ENCODE peak calls at places on chromosomes 2 and 18, in eight cellular contexts. U is heart right ventricle; L is mucosa of descending colon; Y is fibroblast of pulmonary artery; G is dorsolateral prefrontal cortex; B is CD4-positive, CD25-positive, alpha-beta regulatory T cell; I is A549; Z is cardiac fibroblast. W is an unnamed sample.

GRCh38 chr18:63834471-63835113 is 52.9 kb upstream of the SERPINB2 start:
- DNase-seq in U (no peak), L (no peak), Z (no peak), Y (no peak), G (no peak), I (no peak), B (no peak), W (no peak)

GRCh38 chr2:204251118-204251757 is 294.0 kb upstream of the PARD3B start:
- DNase-seq in I (no peak), Z (no peak), Y (no peak), G (no peak), L (no peak), B (no peak), U (no peak), W (no peak)

GRCh38 chr18:50649821-50650220 is 89.9 kb downstream of the MAPK4 start:
- DNase-seq in Y (peak), I (no peak), G (peak), L (no peak), Z (peak), B (no peak), U (peak), W (no peak)

GRCh38 chr2:64328415-64328722 is 125.6 kb upstream of the LGALSL start:
- DNase-seq in U (no peak), B (no peak), Y (no peak), L (no peak), G (peak), I (no peak), Z (no peak), W (no peak)

GRCh38 chr2:162085090-162085891 is 11.3 kb upstream of the DPP4 start:
- DNase-seq in I (no peak), U (no peak), L (no peak), Z (peak), Y (peak), G (no peak), B (no peak), W (peak)

GRCh38 chr2:176494949-176495353 is 225.7 kb downstream of the MTX2 start:
- DNase-seq in Z (peak), U (peak), L (peak), I (no peak), Y (peak), G (no peak), B (no peak), W (no peak)

GRCh38 chr2:95267458-95268207 is 6.6 kb upstream of the PROM2 start:
- DNase-seq in B (no peak), Z (no peak), L (no peak), U (no peak), G (peak), I (no peak), Y (no peak), W (no peak)

GRCh38 chr2:218850796-218851195 is 8.8 kb upstream of the WNT6 start:
- DNase-seq in B (no peak), Z (no peak), Y (no peak), G (no peak), U (no peak), L (no peak), I (no peak), W (no peak)

GRCh38 chr2:15654727-15655073 is 63.0 kb downstream of the DDX1 start:
- DNase-seq in U (no peak), G (no peak), I (no peak), Y (no peak), Z (no peak), B (no peak), L (no peak), W (no peak)

GRCh38 chr2:168118733-168119518 is 128.5 kb downstream of the STK39 start:
- DNase-seq in Z (peak), U (peak), G (peak), L (peak), Y (peak), I (peak), B (peak), W (peak)

GRCh38 chr2:38376346-38376682 is 759 bp downstream of the ATL2 start:
- DNase-seq in Y (peak), Z (peak), U (no peak), B (peak), L (peak), G (peak), I (peak), W (no peak)

GRCh38 chr18:13300796-13301195 is 82.2 kb downstream of the LDLRAD4 start:
- DNase-seq in Y (no peak), I (no peak), U (no peak), B (no peak), Z (no peak), L (no peak), G (no peak), W (no peak)

GRCh38 chr2:219916761-219917160 is 289.3 kb downstream of the SLC4A3 start:
- DNase-seq in G (no peak), L (no peak), B (no peak), Z (no peak), I (no peak), Y (no peak), U (no peak), W (no peak)

GRCh38 chr2:2057125-2057721 is 273.9 kb downstream of the MYT1L start:
- DNase-seq in G (no peak), L (peak), Y (peak), I (peak), Z (peak), B (peak), U (peak), W (peak)

DNA sequence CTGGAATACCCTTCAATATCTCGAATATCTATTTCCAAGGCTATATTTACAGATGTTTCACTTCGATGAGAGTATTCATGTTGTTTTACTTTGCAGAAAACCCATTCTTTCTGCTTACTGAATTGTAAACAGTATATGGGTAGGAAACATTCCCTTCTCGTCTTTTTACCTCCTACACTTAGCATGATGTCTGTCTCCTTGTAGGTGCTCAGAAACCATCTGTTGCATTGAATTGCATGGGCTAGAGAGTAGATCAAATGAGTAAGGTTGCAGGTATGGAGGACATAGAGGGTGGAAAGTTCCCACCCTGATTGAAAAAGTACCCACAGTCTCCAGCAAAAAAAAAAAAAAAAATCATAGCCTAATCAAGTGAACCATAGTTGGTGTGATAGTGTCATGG is 1.8 kb downstream of the CYTIP start:
- DNase-seq in G (no peak), L (no peak), B (no peak), U (no peak), Y (no peak), Z (no peak), I (no peak), W (no peak)
- H3K4me3 ChIP-seq in G (no peak), L (peak), B (peak), U (no peak), Y (no peak), Z (no peak), I (no peak), W (no peak)

GRCh38 chr18:62521588-62521987 is 1.2 kb upstream of the ZCCHC2 start:
- DNase-seq in Y (peak), B (no peak), U (no peak), Z (peak), G (no peak), I (no peak), L (no peak), W (no peak)
- H3K4me3 ChIP-seq in Y (peak), B (peak), U (peak), Z (no peak), G (peak), I (peak), L (no peak), W (peak)

DNA sequence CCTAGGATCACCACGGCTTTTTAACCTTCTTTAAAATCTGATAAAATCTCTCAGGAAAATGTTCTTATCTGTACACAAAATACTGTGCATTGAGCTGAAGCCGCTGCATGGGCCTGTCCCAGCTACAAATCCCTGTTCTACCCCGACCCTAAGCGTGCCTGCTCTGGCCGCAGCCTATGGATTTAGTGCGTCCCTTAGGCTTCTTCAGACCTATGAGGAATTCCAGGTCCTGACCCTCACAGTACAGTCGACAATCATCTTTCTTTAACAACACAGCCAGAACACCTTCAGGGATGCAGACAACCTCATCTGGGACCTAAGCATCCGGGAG is 477 bp upstream of the WDCP start:
- DNase-seq in I (no peak), Y (no peak), G (no peak), Z (no peak), B (no peak), U (no peak), L (no peak), W (no peak)
- H3K4me3 ChIP-seq in I (no peak), Y (no peak), G (peak), Z (no peak), B (peak), U (peak), L (no peak), W (no peak)

DNA sequence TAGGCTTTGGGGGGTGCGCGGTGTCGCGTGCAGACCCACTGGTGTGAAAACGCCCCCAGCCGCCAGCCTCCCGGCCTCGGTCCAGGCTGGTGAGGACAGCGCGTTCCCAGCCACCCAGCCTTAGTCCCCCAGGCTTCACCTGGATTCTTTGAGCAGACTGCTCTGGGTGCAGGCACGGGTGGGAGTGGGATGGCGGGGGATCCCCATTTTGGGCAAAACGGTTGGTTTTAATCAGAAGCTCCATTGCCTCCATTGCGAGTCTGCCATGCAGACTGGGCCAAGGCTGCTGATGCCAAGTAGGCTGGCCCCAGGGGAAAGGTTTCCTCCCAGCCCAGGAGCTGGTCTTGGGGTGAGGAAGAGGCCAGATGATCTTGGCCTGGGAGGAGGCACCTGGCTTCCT is 445 bp downstream of the MLPH start:
- DNase-seq in G (no peak), L (no peak), Y (no peak), I (no peak), Z (peak), U (no peak), B (no peak), W (no peak)
- H3K4me3 ChIP-seq in G (peak), L (no peak), Y (peak), I (peak), Z (peak), U (peak), B (no peak), W (peak)

GRCh38 chr18:75205760-75206109 is 3.2 kb downstream of the PTGR3 start:
- DNase-seq in B (no peak), Z (no peak), G (no peak), L (no peak), Y (no peak), I (no peak), U (no peak), W (no peak)
- H3K4me3 ChIP-seq in B (no peak), Z (no peak), G (peak), L (no peak), Y (no peak), I (no peak), U (no peak), W (peak)

GRCh38 chr2:47402805-47403691 is at the start of gene MSH2:
- DNase-seq in G (peak), I (peak), Z (peak), L (peak), B (peak), Y (peak), U (peak), W (peak)

GRCh38 chr2:47403829-47404228 is 873 bp downstream of the MSH2 start:
- DNase-seq in Y (no peak), U (no peak), Z (peak), I (peak), G (no peak), L (no peak), B (no peak), W (no peak)

GRCh38 chr2:47402555-47402804 is 476 bp upstream of the MSH2 start:
- DNase-seq in U (no peak), I (no peak), Y (peak), L (no peak), G (no peak), Z (peak), B (no peak), W (no peak)

GRCh38 chr2:47404356-47404755 is 1.4 kb downstream of the MSH2 start:
- DNase-seq in L (peak), Z (no peak), G (no peak), Y (no peak), B (no peak), I (no peak), U (no peak), W (no peak)

GRCh38 chr2:47401789-47402554 is 984 bp upstream of the MSH2 start:
- DNase-seq in G (no peak), L (no peak), Y (no peak), Z (no peak), U (no peak), B (no peak), I (no peak), W (no peak)
- H3K4me3 ChIP-seq in G (peak), L (no peak), Y (peak), Z (peak), U (peak), B (peak), I (peak), W (peak)

GRCh38 chr2:29850794-29851193 is 70.6 kb downstream of the ALK start:
- DNase-seq in Y (no peak), B (no peak), L (no peak), U (no peak), Z (no peak), I (no peak), G (no peak), W (no peak)

DNA sequence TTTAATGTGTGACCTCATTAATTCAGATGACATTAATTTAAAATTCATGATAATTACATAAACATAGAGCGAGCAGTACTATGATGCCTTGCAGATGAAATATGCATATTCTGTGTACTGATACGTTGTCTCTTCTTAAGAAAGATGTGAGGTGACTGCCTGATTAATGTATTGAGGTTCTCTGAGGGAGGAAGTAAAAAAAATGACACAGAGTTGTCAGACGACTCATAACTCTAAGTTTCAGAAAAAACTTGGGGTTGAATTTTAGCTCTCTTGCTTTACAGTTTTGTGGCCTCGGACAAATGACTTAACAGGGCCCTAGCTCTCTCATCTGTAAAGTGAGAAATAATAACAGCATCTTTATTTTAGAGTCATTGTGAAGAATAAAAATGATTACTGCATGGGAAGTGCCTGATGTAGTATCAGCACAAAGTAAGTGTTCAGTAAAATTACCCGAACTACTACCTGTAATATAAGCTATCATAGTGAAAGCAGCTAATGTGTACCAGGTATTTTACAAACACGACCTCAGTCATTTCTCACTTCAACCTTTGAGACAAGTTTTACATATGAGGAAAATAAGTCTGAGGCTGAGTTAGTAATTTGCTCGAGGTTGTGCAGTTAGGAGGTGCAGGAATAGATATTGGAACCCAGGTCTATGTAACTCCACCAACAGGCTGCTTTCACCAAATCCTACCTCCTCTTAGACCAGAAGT is 65.3 kb downstream of the ALK start:
- DNase-seq in B (no peak), Y (no peak), U (no peak), Z (no peak), I (no peak), L (no peak), G (no peak), W (no peak)
- H3K4me3 ChIP-seq in B (no peak), Y (no peak), U (no peak), Z (no peak), I (no peak), L (no peak), G (no peak), W (no peak)

DNA sequence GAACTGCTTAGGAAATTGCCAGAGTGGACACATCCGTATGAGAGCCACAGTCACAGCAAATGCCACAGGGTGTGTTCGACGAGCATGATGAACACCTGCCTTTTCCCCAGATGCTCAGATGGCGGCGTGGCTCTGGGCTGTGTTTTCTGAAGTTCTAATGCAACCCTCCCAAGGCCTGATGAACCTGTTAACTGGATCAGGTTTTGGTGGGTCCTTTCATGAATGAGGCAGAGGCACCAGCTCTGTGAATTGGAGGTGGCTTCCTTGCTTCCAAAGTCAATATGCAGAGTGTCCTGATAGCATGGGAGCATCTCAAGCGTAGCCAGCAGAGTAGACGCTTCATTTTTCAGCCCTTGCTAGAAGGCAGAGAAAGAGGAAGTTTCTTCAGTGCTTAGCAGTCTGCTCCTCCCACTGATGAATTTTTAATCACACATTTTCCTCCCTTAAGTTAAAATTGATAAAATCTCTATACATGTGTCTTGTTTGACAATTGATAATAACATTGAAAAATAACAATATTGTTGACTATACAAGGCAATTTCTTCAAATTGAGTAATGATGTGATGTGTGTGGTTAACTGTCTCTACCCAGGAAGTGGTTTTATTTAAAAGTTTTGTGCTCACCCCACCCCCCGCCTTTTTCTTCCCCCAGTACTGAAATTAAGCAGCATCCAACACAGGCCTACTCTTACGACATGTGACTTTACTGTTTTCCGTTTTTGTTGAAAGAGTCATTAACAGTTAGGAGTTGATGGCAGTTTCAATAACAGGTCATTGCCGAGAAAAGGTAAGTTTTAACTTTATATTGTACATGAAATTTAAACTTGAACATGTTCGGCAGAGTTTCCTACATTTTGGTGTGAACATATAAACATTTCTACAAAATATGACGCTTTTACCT is at the start of gene ARHGAP15:
- DNase-seq in G (no peak), Z (no peak), U (peak), Y (no peak), L (peak), B (peak), I (no peak), W (no peak)
- H3K4me3 ChIP-seq in G (no peak), Z (no peak), U (no peak), Y (no peak), L (no peak), B (peak), I (no peak), W (no peak)

DNA sequence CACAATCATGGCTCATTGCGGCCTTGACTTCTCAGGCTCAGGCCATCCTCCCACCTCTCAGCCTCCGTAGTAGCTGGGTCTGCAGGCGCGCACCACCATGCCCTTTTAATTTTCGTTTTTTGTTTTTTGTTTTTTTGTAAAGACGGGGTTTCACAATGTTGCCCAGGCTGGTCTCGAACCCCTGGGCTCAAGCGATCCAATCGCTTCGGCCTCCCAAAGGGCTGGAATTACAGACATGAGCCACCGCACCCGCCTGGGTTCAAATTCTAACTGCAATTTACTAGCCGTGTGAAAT is 12.3 kb upstream of the DCTN1 start:
- DNase-seq in L (no peak), G (no peak), Z (no peak), B (no peak), Y (no peak), I (no peak), U (no peak), W (no peak)
- H3K4me3 ChIP-seq in L (no peak), G (peak), Z (no peak), B (no peak), Y (no peak), I (peak), U (no peak), W (no peak)